ENCODE peak calls at places on chromosome 20, in seven cellular contexts. O is cardiac muscle cell; P is upper lobe of right lung; T is adrenal gland; K is tibial nerve; Z is Karpas-422; D is CD8-positive, alpha-beta T cell. Q is an unnamed sample.

GRCh38 chr20:2795451-2795850 is 5.0 kb downstream of the CPXM1 start:
- DNase-seq in K (no peak), D (no peak), Z (no peak), T (no peak), P (no peak), O (no peak), Q (no peak)

GRCh38 chr20:49385471-49385870 is 97.0 kb downstream of the KCNB1 start:
- DNase-seq in P (no peak), K (no peak), O (peak; percentile 34), Z (peak; percentile 74), T (no peak), D (no peak), Q (no peak)

GRCh38 chr20:6783752-6784725 is 16.6 kb downstream of the BMP2 start:
- DNase-seq in D (no peak), P (no peak), O (no peak), T (no peak), K (no peak), Z (no peak), Q (no peak)

GRCh38 chr20:60201198-60201597 is 243.0 kb downstream of the CDH26 start:
- DNase-seq in T (no peak), P (no peak), D (no peak), K (no peak), O (no peak), Z (no peak), Q (no peak)

GRCh38 chr20:56420940-56421688 is 9.1 kb downstream of the CASS4 start:
- DNase-seq in Z (no peak), T (no peak), P (no peak), O (no peak), K (no peak), D (peak; percentile 49), Q (no peak)

GRCh38 chr20:45822863-45823262 is 4.2 kb downstream of the TNNC2 start:
- DNase-seq in Z (no peak), K (no peak), T (no peak), P (peak; percentile 72), O (no peak), D (no peak), Q (no peak)

GRCh38 chr20:64232794-64233193 is 22.8 kb upstream of the PCMTD2 start:
- DNase-seq in D (no peak), O (no peak), Z (peak; percentile 53), P (peak; percentile 30), T (peak; percentile 90), K (no peak), Q (no peak)

GRCh38 chr20:41475507-41475906 is 108.9 kb upstream of the EMILIN3 start:
- DNase-seq in O (no peak), P (no peak), D (no peak), Z (no peak), K (no peak), T (no peak), Q (no peak)

GRCh38 chr20:19922716-19923115 is 94.4 kb upstream of the NAA20 start:
- DNase-seq in P (no peak), K (no peak), O (no peak), T (no peak), Z (no peak), D (no peak), Q (no peak)

GRCh38 chr20:49345538-49345937 is 67.7 kb upstream of the ZNFX1 start:
- DNase-seq in O (no peak), Z (no peak), P (no peak), T (no peak), K (no peak), D (no peak), Q (no peak)

GRCh38 chr20:54454982-54455381 is 20.4 kb upstream of the DOK5 start:
- DNase-seq in D (no peak), K (no peak), T (no peak), Z (no peak), P (no peak), O (no peak), Q (no peak)
- H3K27ac ChIP-seq in D (no peak overlapping the region), K (no peak overlapping the region), T (no peak overlapping the region), Z (no peak overlapping the region), P (no peak overlapping the region), O (no peak overlapping the region), Q (no peak overlapping the region)

GRCh38 chr20:57579898-57580447 is 19.1 kb downstream of the PCK1 start:
- DNase-seq in P (no peak), K (no peak), T (no peak), Z (no peak), O (no peak), D (no peak), Q (no peak)

GRCh38 chr20:57579331-57579897 is 18.5 kb downstream of the PCK1 start:
- DNase-seq in K (no peak), P (no peak), T (no peak), O (no peak), Z (no peak), D (no peak), Q (no peak)

GRCh38 chr20:57577679-57578475 is 17.0 kb downstream of the PCK1 start:
- DNase-seq in T (no peak), K (no peak), P (no peak), O (no peak), D (no peak), Z (no peak), Q (no peak)

GRCh38 chr20:57576942-57577550 is 16.1 kb downstream of the PCK1 start:
- DNase-seq in K (no peak), O (no peak), D (no peak), Z (no peak), T (no peak), P (no peak), Q (no peak)

DNA sequence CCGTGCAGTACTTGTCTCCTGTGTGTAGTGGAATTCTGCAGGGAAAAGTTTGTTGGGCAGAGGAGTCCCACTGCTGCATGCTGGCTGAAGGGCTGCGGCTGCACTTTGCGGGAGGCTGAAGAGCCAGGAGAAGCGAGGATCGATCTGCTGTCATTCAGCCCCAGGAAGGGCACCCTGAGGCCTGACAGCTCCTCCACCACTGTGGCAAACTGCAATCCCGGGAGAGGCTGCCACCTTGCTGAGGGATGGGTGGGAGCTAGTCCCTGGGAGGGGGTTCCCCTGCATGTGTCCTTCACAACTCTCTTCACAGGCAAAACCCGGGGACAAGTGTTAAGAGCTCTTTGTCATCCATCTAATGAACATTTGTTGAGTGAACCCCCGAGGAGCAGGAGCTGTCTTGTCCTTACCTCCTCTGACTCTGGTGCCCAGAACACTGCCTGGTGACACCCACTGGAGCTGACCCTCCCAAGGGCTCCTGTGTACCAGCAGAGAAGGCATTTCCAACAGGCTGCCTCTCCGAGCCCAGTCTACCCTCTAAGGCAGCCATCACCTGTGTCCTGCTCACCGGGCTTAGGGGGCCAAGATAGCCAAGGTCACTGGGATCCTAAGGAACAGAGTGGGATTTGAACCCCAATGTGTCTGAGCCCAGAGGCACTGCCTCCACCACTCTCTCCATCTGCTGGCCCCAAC is 17.7 kb downstream of the PCK1 start:
- DNase-seq in P (no peak), K (no peak), O (no peak), Z (no peak), D (no peak), T (no peak), Q (no peak)
- H3K9me3 ChIP-seq in P (no peaks in the 10 kb centered on the region), K (no peaks in the 10 kb centered on the region), O (no peaks in the 10 kb centered on the region), Z (no peaks in the 10 kb centered on the region), D (no peaks in the 10 kb centered on the region), T (no peaks in the 10 kb centered on the region), Q (no peaks in the 10 kb centered on the region)

DNA sequence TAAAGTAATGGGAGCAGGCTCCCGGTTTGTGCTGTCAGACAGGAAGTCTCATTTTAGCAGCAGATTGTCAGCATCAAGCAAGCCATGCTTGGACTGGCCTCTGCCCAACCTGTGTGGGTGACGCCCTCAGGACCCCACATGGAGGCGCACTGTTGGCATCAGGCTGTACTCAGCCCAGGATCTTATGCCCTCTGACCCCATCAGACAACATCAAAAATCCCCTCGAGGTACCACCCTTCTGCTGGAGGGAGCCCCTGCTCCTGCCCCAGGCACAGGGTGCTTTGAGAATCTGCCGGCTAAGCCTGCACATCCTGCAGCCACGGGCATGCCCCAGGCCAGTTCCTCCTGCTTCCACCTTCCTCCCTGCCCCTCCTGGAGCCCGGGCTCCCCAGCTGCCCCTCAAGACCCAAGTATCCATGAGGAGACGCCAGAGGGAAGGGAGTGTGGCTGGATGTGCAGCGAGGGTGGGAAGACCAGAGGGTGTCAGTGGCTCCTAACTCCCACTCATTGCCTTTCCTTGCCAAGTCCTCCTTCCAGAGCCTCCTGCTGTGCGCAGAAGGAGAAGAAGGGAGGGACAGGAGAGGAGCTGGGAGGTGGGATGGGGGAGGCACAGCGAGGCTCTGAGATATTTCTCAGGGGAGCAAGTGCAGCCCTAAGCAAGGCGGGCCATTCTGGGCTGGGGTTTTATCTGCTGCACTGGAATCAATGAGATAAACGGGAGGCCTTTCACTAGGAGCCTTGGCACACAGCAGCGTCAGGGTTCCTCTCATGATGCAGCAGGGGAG is 77.4 kb upstream of the CST7 start:
- DNase-seq in K (no peak), T (no peak), D (no peak), P (peak; percentile 43), Z (no peak), O (no peak), Q (no peak)
- H3K4me3 ChIP-seq in K (no peak overlapping the region), T (no peak overlapping the region), D (no peak overlapping the region), P (no peak overlapping the region), Z (no peak overlapping the region), O (no peak overlapping the region), Q (no peak overlapping the region)

DNA sequence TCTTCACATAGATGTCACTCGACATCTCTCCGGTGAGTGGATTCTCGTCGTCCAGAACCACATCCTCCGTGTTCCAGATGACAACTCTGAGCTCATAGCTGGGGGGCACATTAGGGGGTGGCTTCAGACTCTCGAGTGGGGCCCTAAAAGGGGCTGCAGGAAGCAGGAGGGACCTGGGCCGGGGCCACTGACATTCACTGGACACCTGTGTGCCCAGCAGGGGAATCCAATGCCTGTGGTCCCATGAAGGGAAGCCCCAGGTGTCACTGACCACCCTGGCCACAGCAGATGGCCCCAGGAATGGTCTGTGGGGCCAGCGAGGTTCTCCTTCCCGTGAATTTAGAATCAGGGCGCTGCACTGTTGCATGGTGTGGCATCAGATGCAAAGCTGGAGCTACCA is 18.7 kb downstream of the ERGIC3 start:
- DNase-seq in D (no peak), T (no peak), Z (no peak), O (no peak), P (no peak), K (no peak), Q (no peak)
- H3K27ac ChIP-seq in D (no peak overlapping the region), T (no peak overlapping the region), Z (no peak overlapping the region), O (no peak overlapping the region), P (no peak overlapping the region), K (no peak overlapping the region), Q (no peak overlapping the region)

DNA sequence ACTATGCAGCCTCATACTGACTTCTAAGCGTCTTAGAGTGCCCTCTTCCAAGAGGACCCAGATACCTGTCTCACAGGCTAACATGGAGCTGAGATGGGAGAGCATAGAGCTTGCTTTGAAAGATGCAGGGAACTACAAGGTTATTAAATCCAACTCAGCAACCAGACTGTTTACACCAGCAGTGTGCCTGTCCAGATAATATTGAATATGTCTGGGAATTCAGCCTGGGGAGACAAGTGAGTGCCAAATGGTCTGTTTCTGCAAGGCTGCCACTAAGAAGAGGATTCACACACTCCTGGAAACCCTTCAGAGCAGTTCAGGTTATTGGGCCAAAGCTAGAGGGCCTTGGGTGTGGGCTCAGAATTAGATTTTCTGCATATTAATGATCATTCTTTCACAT is 547.8 kb downstream of the PTPRT start:
- DNase-seq in P (no peak), K (no peak), Z (no peak), D (no peak), O (no peak), T (no peak), Q (no peak)
- H3K9me3 ChIP-seq in P (no peaks in the 10 kb centered on the region), K (no peaks in the 10 kb centered on the region), Z (no peaks in the 10 kb centered on the region), D (no peaks in the 10 kb centered on the region), O (no peaks in the 10 kb centered on the region), T (no peaks in the 10 kb centered on the region), Q (no peaks in the 10 kb centered on the region)

Q was measured in effector memory CD4-positive, alpha-beta T cell.